ENCODE peak calls at places on chromosomes 16 and 17, in seven cellular contexts. One of them, this sample, is unnamed.

GRCh38 chr17:56506349-56506748 is 87.2 kb upstream of the NOG start:
- DNase-seq in ascending aorta: no peak
- DNase-seq in ovary: no peak
- DNase-seq in RWPE1: no peak
- DNase-seq in Peyer's patch: no peak
- DNase-seq in fibroblast of lung: no peak
- DNase-seq in CD4-positive, alpha-beta T cell: no peak
- DNase-seq in this sample: no peak

GRCh38 chr16:27127293-27127692 is 60.6 kb downstream of the C16orf82 start:
- DNase-seq in fibroblast of lung: peak
- DNase-seq in Peyer's patch: no peak
- DNase-seq in ascending aorta: no peak
- DNase-seq in ovary: no peak
- DNase-seq in RWPE1: no peak
- DNase-seq in CD4-positive, alpha-beta T cell: no peak
- DNase-seq in this sample: no peak

GRCh38 chr16:65200374-65200773 is 78.5 kb upstream of the CDH11 start:
- DNase-seq in Peyer's patch: no peak
- DNase-seq in fibroblast of lung: no peak
- DNase-seq in ovary: no peak
- DNase-seq in ascending aorta: no peak
- DNase-seq in RWPE1: peak
- DNase-seq in CD4-positive, alpha-beta T cell: no peak
- DNase-seq in this sample: no peak

GRCh38 chr17:60522889-60523626 is 3.0 kb downstream of the APPBP2 start:
- DNase-seq in ascending aorta: no peak
- DNase-seq in ovary: no peak
- DNase-seq in CD4-positive, alpha-beta T cell: no peak
- DNase-seq in RWPE1: no peak
- DNase-seq in Peyer's patch: no peak
- DNase-seq in fibroblast of lung: no peak
- DNase-seq in this sample: no peak

GRCh38 chr17:21814776-21815175 is 122.5 kb downstream of the KCNJ18 start:
- DNase-seq in ovary: no peak
- DNase-seq in ascending aorta: peak
- DNase-seq in RWPE1: no peak
- DNase-seq in Peyer's patch: peak
- DNase-seq in fibroblast of lung: no peak
- DNase-seq in CD4-positive, alpha-beta T cell: no peak
- DNase-seq in this sample: peak

GRCh38 chr17:62150471-62150870 is 85.4 kb upstream of the MED13 start:
- DNase-seq in CD4-positive, alpha-beta T cell: no peak
- DNase-seq in ascending aorta: no peak
- DNase-seq in RWPE1: peak
- DNase-seq in Peyer's patch: no peak
- DNase-seq in ovary: no peak
- DNase-seq in fibroblast of lung: no peak
- DNase-seq in this sample: no peak

GRCh38 chr17:17479209-17479608 is 2.4 kb downstream of the MED9 start:
- DNase-seq in RWPE1: no peak
- DNase-seq in ovary: no peak
- DNase-seq in Peyer's patch: no peak
- DNase-seq in ascending aorta: no peak
- DNase-seq in CD4-positive, alpha-beta T cell: no peak
- DNase-seq in fibroblast of lung: no peak
- DNase-seq in this sample: no peak

GRCh38 chr16:86821933-86822332 is 243.6 kb downstream of the FOXL1 start:
- DNase-seq in ovary: no peak
- DNase-seq in Peyer's patch: no peak
- DNase-seq in fibroblast of lung: no peak
- DNase-seq in CD4-positive, alpha-beta T cell: no peak
- DNase-seq in RWPE1: no peak
- DNase-seq in ascending aorta: no peak
- DNase-seq in this sample: no peak

GRCh38 chr17:6070280-6070894 is at the start of gene WSCD1:
- DNase-seq in ovary: no peak
- DNase-seq in RWPE1: no peak
- DNase-seq in CD4-positive, alpha-beta T cell: no peak
- DNase-seq in ascending aorta: no peak
- DNase-seq in Peyer's patch: peak
- DNase-seq in fibroblast of lung: no peak
- DNase-seq in this sample: no peak

GRCh38 chr16:79334127-79334526 is 266.4 kb downstream of the MAF start:
- DNase-seq in fibroblast of lung: no peak
- DNase-seq in RWPE1: no peak
- DNase-seq in CD4-positive, alpha-beta T cell: peak
- DNase-seq in ascending aorta: no peak
- DNase-seq in ovary: no peak
- DNase-seq in Peyer's patch: peak
- DNase-seq in this sample: no peak

GRCh38 chr17:7855643-7856080 is 796 bp downstream of the TMEM88 start:
- DNase-seq in ascending aorta: no peak
- DNase-seq in RWPE1: no peak
- DNase-seq in Peyer's patch: peak
- DNase-seq in CD4-positive, alpha-beta T cell: peak
- DNase-seq in fibroblast of lung: no peak
- DNase-seq in ovary: no peak
- DNase-seq in this sample: no peak

GRCh38 chr17:5630434-5630833 is 46.1 kb upstream of the NLRP1 start:
- DNase-seq in ascending aorta: no peak
- DNase-seq in RWPE1: no peak
- DNase-seq in fibroblast of lung: peak
- DNase-seq in CD4-positive, alpha-beta T cell: no peak
- DNase-seq in Peyer's patch: no peak
- DNase-seq in ovary: no peak
- DNase-seq in this sample: no peak

GRCh38 chr16:3520861-3521260 is 20.1 kb downstream of the CLUAP1 start:
- DNase-seq in ovary: no peak
- DNase-seq in CD4-positive, alpha-beta T cell: peak
- DNase-seq in RWPE1: no peak
- DNase-seq in ascending aorta: no peak
- DNase-seq in fibroblast of lung: no peak
- DNase-seq in Peyer's patch: peak
- DNase-seq in this sample: no peak

GRCh38 chr17:40564883-40565744 is at the start of gene CCR7:
- DNase-seq in ovary: no peak
- DNase-seq in fibroblast of lung: no peak
- DNase-seq in RWPE1: no peak
- DNase-seq in Peyer's patch: peak
- DNase-seq in ascending aorta: no peak
- DNase-seq in CD4-positive, alpha-beta T cell: peak
- DNase-seq in this sample: no peak

GRCh38 chr16:27867122-27868110 is 196.1 kb downstream of the GSG1L start:
- DNase-seq in CD4-positive, alpha-beta T cell: peak
- DNase-seq in Peyer's patch: peak
- DNase-seq in ovary: peak
- DNase-seq in RWPE1: peak
- DNase-seq in fibroblast of lung: peak
- DNase-seq in ascending aorta: no peak
- DNase-seq in this sample: no peak

GRCh38 chr16:50520451-50521245 is 27.5 kb upstream of the NKD1 start:
- DNase-seq in fibroblast of lung: no peak
- DNase-seq in Peyer's patch: no peak
- DNase-seq in CD4-positive, alpha-beta T cell: no peak
- DNase-seq in ovary: no peak
- DNase-seq in ascending aorta: peak
- DNase-seq in RWPE1: no peak
- DNase-seq in this sample: peak

GRCh38 chr16:28873543-28874201 is 4.6 kb upstream of the ATP2A1 start:
- DNase-seq in fibroblast of lung: no peak
- DNase-seq in Peyer's patch: peak
- DNase-seq in RWPE1: no peak
- DNase-seq in ovary: no peak
- DNase-seq in CD4-positive, alpha-beta T cell: peak
- DNase-seq in ascending aorta: no peak
- DNase-seq in this sample: no peak

DNA sequence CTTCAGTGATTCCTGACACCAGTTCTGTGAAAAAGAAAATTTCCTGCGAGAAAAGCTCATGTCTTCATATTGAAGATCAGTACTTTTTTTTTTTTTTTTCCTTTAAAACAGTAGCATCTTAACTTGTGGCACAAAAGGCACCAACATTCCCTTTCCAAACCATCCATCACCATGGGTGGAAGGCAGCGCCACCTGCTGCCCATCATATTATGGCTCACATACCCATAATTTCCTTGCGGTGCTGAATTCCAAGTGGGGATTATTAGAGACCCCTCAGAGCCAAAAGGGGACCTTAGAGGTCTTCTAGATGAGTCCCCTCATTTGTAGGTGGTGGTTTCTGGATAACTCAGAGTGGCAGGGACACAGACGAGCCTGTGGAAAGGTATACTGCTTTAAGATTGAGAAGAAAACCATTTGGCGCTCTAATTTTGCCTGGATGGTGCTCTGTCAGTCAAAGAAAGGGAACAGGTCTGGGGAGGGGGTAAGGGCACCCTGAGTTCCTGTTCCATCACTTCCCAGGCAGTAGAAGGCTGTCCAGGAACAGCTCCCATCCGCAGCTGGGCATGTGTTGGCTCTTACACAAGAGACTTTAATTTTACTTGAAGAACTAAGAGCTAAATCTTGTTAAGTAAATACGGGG is 7.9 kb upstream of the SOST start:
- DNase-seq in ovary: peak
- DNase-seq in ascending aorta: peak
- DNase-seq in fibroblast of lung: peak
- DNase-seq in Peyer's patch: peak
- DNase-seq in RWPE1: peak
- DNase-seq in CD4-positive, alpha-beta T cell: peak
- DNase-seq in this sample: no peak
- TF ChIP-seq CTCF in ovary: peak
- TF ChIP-seq CTCF in ascending aorta: peak
- TF ChIP-seq CTCF in fibroblast of lung: peak
- TF ChIP-seq CTCF in Peyer's patch: peak
- TF ChIP-seq CTCF in RWPE1: peak
- TF ChIP-seq CTCF in CD4-positive, alpha-beta T cell: peak
- TF ChIP-seq CTCF in this sample: peak

GRCh38 chr17:50270430-50271172 is 3.7 kb upstream of the TMEM92 start:
- DNase-seq in CD4-positive, alpha-beta T cell: peak
- DNase-seq in fibroblast of lung: peak
- DNase-seq in ascending aorta: peak
- DNase-seq in Peyer's patch: peak
- DNase-seq in ovary: peak
- DNase-seq in RWPE1: no peak
- DNase-seq in this sample: peak
- TF ChIP-seq CTCF in CD4-positive, alpha-beta T cell: peak
- TF ChIP-seq CTCF in fibroblast of lung: no peak
- TF ChIP-seq CTCF in ascending aorta: no peak
- TF ChIP-seq CTCF in Peyer's patch: no peak
- TF ChIP-seq CTCF in ovary: no peak
- TF ChIP-seq CTCF in RWPE1: peak
- TF ChIP-seq CTCF in this sample: peak

GRCh38 chr17:77208856-77209255 is 68.1 kb downstream of the SEC14L1 start:
- DNase-seq in RWPE1: no peak
- DNase-seq in ovary: no peak
- DNase-seq in CD4-positive, alpha-beta T cell: no peak
- DNase-seq in ascending aorta: no peak
- DNase-seq in fibroblast of lung: no peak
- DNase-seq in Peyer's patch: no peak
- DNase-seq in this sample: no peak

GRCh38 chr17:77207689-77208216 is 67.0 kb downstream of the SEC14L1 start:
- DNase-seq in RWPE1: no peak
- DNase-seq in ovary: no peak
- DNase-seq in Peyer's patch: peak
- DNase-seq in ascending aorta: peak
- DNase-seq in fibroblast of lung: no peak
- DNase-seq in CD4-positive, alpha-beta T cell: no peak
- DNase-seq in this sample: no peak

GRCh38 chr17:77206557-77206956 is 65.8 kb downstream of the SEC14L1 start:
- DNase-seq in ascending aorta: peak
- DNase-seq in RWPE1: no peak
- DNase-seq in CD4-positive, alpha-beta T cell: no peak
- DNase-seq in ovary: no peak
- DNase-seq in fibroblast of lung: no peak
- DNase-seq in Peyer's patch: peak
- DNase-seq in this sample: no peak

GRCh38 chr17:77209330-77209748 is 68.6 kb downstream of the SEC14L1 start:
- DNase-seq in ascending aorta: no peak
- DNase-seq in ovary: no peak
- DNase-seq in fibroblast of lung: no peak
- DNase-seq in RWPE1: no peak
- DNase-seq in CD4-positive, alpha-beta T cell: no peak
- DNase-seq in Peyer's patch: peak
- DNase-seq in this sample: no peak

GRCh38 chr17:77208217-77208808 is 67.5 kb downstream of the SEC14L1 start:
- DNase-seq in ovary: no peak
- DNase-seq in RWPE1: no peak
- DNase-seq in fibroblast of lung: peak
- DNase-seq in CD4-positive, alpha-beta T cell: no peak
- DNase-seq in ascending aorta: no peak
- DNase-seq in Peyer's patch: peak
- DNase-seq in this sample: no peak
- TF ChIP-seq CTCF in ovary: no peak
- TF ChIP-seq CTCF in RWPE1: no peak
- TF ChIP-seq CTCF in fibroblast of lung: peak
- TF ChIP-seq CTCF in CD4-positive, alpha-beta T cell: no peak
- TF ChIP-seq CTCF in ascending aorta: peak
- TF ChIP-seq CTCF in Peyer's patch: peak
- TF ChIP-seq CTCF in this sample: no peak

GRCh38 chr16:31009120-31009519 is 1.3 kb downstream of the STX1B start:
- DNase-seq in ascending aorta: no peak
- DNase-seq in fibroblast of lung: no peak
- DNase-seq in RWPE1: no peak
- DNase-seq in Peyer's patch: no peak
- DNase-seq in CD4-positive, alpha-beta T cell: no peak
- DNase-seq in ovary: no peak
- DNase-seq in this sample: no peak

GRCh38 chr16:31008154-31008950 is 2.1 kb downstream of the STX1B start:
- DNase-seq in RWPE1: no peak
- DNase-seq in ovary: no peak
- DNase-seq in ascending aorta: no peak
- DNase-seq in fibroblast of lung: peak
- DNase-seq in CD4-positive, alpha-beta T cell: no peak
- DNase-seq in Peyer's patch: no peak
- DNase-seq in this sample: no peak

GRCh38 chr16:31010943-31011342 is 505 bp upstream of the STX1B start:
- DNase-seq in ovary: no peak
- DNase-seq in ascending aorta: no peak
- DNase-seq in RWPE1: no peak
- DNase-seq in CD4-positive, alpha-beta T cell: no peak
- DNase-seq in Peyer's patch: no peak
- DNase-seq in fibroblast of lung: no peak
- DNase-seq in this sample: no peak

GRCh38 chr16:31010539-31010938 is at the start of gene STX1B:
- DNase-seq in RWPE1: no peak
- DNase-seq in CD4-positive, alpha-beta T cell: peak
- DNase-seq in Peyer's patch: peak
- DNase-seq in ascending aorta: no peak
- DNase-seq in fibroblast of lung: peak
- DNase-seq in ovary: no peak
- DNase-seq in this sample: no peak

DNA sequence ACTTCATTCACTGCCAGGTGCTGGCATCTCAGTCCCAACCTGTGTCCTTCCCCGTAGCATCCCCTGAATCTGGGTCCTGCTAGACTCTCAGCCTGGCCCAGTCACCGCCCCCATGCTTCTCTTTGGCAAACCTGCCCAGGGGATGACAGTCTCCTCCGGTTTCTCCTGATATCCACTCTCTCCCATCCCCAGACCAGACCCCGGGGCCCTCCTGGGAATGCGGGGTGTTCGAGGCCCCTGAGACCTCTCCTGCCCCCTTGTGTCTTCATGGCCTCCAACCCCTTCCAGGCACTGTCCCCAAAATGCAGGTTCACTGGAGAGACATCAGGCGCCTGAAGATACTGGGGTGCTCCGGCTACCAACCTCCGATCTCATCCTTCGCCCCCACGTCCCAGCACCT is 544 bp downstream of the STX1B start:
- DNase-seq in CD4-positive, alpha-beta T cell: no peak
- DNase-seq in RWPE1: no peak
- DNase-seq in Peyer's patch: no peak
- DNase-seq in fibroblast of lung: no peak
- DNase-seq in ovary: no peak
- DNase-seq in ascending aorta: no peak
- DNase-seq in this sample: no peak
- TF ChIP-seq CTCF in CD4-positive, alpha-beta T cell: no peak
- TF ChIP-seq CTCF in RWPE1: no peak
- TF ChIP-seq CTCF in Peyer's patch: no peak
- TF ChIP-seq CTCF in fibroblast of lung: no peak
- TF ChIP-seq CTCF in ovary: no peak
- TF ChIP-seq CTCF in ascending aorta: no peak
- TF ChIP-seq CTCF in this sample: no peak